ENCODE peak calls at places on chromosomes 7 and 10, in six cellular contexts. One of them, this sample, is unnamed.

GRCh38 chr10:510415-510881 is 179.0 kb downstream of the DIP2C start:
- DNase-seq in SK-N-SH: no peak
- DNase-seq in HCT116: no peak
- DNase-seq in K562: no peak
- DNase-seq in T47D: no peak
- DNase-seq in HepG2: no peak
- DNase-seq in this sample: no peak

GRCh38 chr7:5436003-5436678 is 12.5 kb upstream of the TNRC18 start:
- DNase-seq in T47D: no peak
- DNase-seq in HCT116: no peak
- DNase-seq in K562: no peak
- DNase-seq in HepG2: no peak
- DNase-seq in SK-N-SH: no peak
- DNase-seq in this sample: no peak

GRCh38 chr10:16867556-16867955 is 50.3 kb upstream of the RSU1 start:
- DNase-seq in SK-N-SH: no peak
- DNase-seq in T47D: no peak
- DNase-seq in HCT116: peak; percentile 19
- DNase-seq in HepG2: no peak
- DNase-seq in K562: no peak
- DNase-seq in this sample: no peak

GRCh38 chr7:43583424-43584199 is 704 bp downstream of the STK17A start:
- DNase-seq in K562: peak; percentile 75
- DNase-seq in T47D: no peak
- DNase-seq in HepG2: peak; percentile 25
- DNase-seq in HCT116: no peak
- DNase-seq in SK-N-SH: peak; percentile 76
- DNase-seq in this sample: no peak

GRCh38 chr10:130423455-130424305 is 287.5 kb downstream of the GLRX3 start:
- DNase-seq in K562: no peak
- DNase-seq in SK-N-SH: no peak
- DNase-seq in HepG2: no peak
- DNase-seq in T47D: no peak
- DNase-seq in HCT116: no peak
- DNase-seq in this sample: no peak

GRCh38 chr10:79111427-79111826 is 42.7 kb downstream of the ZMIZ1 start:
- DNase-seq in HCT116: no peak
- DNase-seq in K562: no peak
- DNase-seq in T47D: no peak
- DNase-seq in HepG2: peak; percentile 61
- DNase-seq in SK-N-SH: no peak
- DNase-seq in this sample: no peak

GRCh38 chr10:3534433-3534832 is 250.6 kb downstream of the KLF6 start:
- DNase-seq in K562: no peak
- DNase-seq in SK-N-SH: no peak
- DNase-seq in HepG2: no peak
- DNase-seq in HCT116: no peak
- DNase-seq in T47D: no peak
- DNase-seq in this sample: no peak

GRCh38 chr10:12791728-12792127 is 209.8 kb downstream of the CCDC3 start:
- DNase-seq in HepG2: no peak
- DNase-seq in T47D: no peak
- DNase-seq in SK-N-SH: no peak
- DNase-seq in HCT116: no peak
- DNase-seq in K562: no peak
- DNase-seq in this sample: no peak

GRCh38 chr7:18941197-18941596 is 176.2 kb downstream of the TWIST1 start:
- DNase-seq in HCT116: no peak
- DNase-seq in T47D: no peak
- DNase-seq in HepG2: no peak
- DNase-seq in SK-N-SH: no peak
- DNase-seq in K562: no peak
- DNase-seq in this sample: no peak

GRCh38 chr7:134856692-134857091 is 77.3 kb downstream of the CALD1 start:
- DNase-seq in HepG2: no peak
- DNase-seq in HCT116: no peak
- DNase-seq in T47D: no peak
- DNase-seq in K562: no peak
- DNase-seq in SK-N-SH: no peak
- DNase-seq in this sample: no peak

GRCh38 chr10:986137-986825 is 2.0 kb upstream of the GTPBP4 start:
- DNase-seq in SK-N-SH: no peak
- DNase-seq in K562: peak; percentile 58
- DNase-seq in HepG2: no peak
- DNase-seq in T47D: no peak
- DNase-seq in HCT116: no peak
- DNase-seq in this sample: no peak

GRCh38 chr10:33143160-33143728 is 185.2 kb upstream of the ITGB1 start:
- DNase-seq in HCT116: no peak
- DNase-seq in K562: no peak
- DNase-seq in SK-N-SH: no peak
- DNase-seq in HepG2: peak; percentile 42
- DNase-seq in T47D: no peak
- DNase-seq in this sample: no peak

GRCh38 chr10:74937446-74937935 is 111.1 kb downstream of the KAT6B start:
- DNase-seq in HepG2: peak; percentile 48
- DNase-seq in K562: no peak
- DNase-seq in SK-N-SH: no peak
- DNase-seq in T47D: no peak
- DNase-seq in HCT116: no peak
- DNase-seq in this sample: no peak

GRCh38 chr7:69994907-69995542 is 396.8 kb downstream of the AUTS2 start:
- DNase-seq in K562: no peak
- DNase-seq in T47D: peak; percentile 27
- DNase-seq in SK-N-SH: no peak
- DNase-seq in HepG2: no peak
- DNase-seq in HCT116: no peak
- DNase-seq in this sample: no peak

GRCh38 chr7:116361767-116362166 is 137.8 kb upstream of the CAV2 start:
- DNase-seq in HCT116: no peak
- DNase-seq in SK-N-SH: no peak
- DNase-seq in K562: no peak
- DNase-seq in T47D: no peak
- DNase-seq in HepG2: no peak
- DNase-seq in this sample: no peak

GRCh38 chr7:45606050-45606449 is 31.9 kb downstream of the ADCY1 start:
- DNase-seq in HepG2: no peak
- DNase-seq in K562: no peak
- DNase-seq in T47D: no peak
- DNase-seq in HCT116: no peak
- DNase-seq in SK-N-SH: no peak
- DNase-seq in this sample: no peak

GRCh38 chr7:74006451-74007259 is 21.3 kb upstream of the ELN start:
- DNase-seq in HCT116: no peak
- DNase-seq in HepG2: no peak
- DNase-seq in K562: no peak
- DNase-seq in SK-N-SH: peak; percentile 76
- DNase-seq in T47D: no peak
- DNase-seq in this sample: no peak

DNA sequence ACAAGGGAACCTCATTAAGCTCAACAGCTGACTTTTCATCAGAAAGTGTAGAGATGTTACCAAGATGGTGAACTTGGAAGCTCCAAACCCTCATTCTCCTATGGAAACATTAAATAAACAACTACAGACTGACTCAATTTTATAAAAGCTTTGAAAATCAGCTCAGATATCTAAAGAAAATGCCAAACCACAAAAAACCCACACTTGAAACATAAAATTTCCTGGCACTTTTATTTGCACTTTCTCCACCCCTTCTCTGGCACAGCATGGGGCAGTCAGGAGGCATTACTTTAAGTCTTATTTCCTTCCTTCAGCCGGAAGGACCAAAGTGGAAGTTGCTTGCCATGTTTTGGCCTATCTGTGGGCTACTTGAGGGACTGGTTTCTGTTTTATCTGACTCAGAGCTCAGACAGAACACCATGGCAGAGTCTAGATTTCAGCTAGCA is 114.7 kb downstream of the ODAD2 start:
- DNase-seq in HepG2: no peak
- DNase-seq in SK-N-SH: no peak
- DNase-seq in HCT116: no peak
- DNase-seq in T47D: no peak
- DNase-seq in K562: no peak
- DNase-seq in this sample: no peak
- TF ChIP-seq JUND in HepG2: no peak
- TF ChIP-seq JUND in SK-N-SH: no peak
- TF ChIP-seq JUND in HCT116: no peak
- TF ChIP-seq JUND in T47D: no peak
- TF ChIP-seq JUND in K562: no peak
- TF ChIP-seq JUND in this sample: no peak

DNA sequence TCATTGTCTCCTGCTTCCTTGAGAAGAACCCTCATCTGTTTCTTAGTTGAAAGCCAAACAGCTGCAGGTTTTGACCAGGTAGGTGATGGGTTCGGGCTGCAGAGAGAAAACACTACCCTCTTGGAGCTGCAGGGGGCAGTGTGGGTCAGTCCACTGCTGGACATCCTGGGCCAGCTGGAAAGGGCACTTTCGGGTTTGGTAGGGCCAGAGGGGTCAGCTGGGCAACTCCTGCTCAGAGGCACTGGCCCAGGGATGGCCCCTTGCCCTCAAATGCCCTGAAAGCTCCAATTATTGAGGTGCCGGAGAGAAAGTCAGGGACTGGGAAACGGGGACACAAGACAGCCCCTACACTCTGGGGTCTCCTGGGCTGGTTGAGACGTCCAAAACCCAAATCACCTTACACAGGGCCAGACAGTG is 90.7 kb downstream of the MKI67 start:
- DNase-seq in T47D: peak; percentile 13
- DNase-seq in HCT116: peak; percentile 21
- DNase-seq in SK-N-SH: peak; percentile 70
- DNase-seq in K562: peak; percentile 23
- DNase-seq in HepG2: no peak
- DNase-seq in this sample: no peak
- TF ChIP-seq JUND in T47D: no peak
- TF ChIP-seq JUND in HCT116: no peak
- TF ChIP-seq JUND in SK-N-SH: no peak
- TF ChIP-seq JUND in K562: no peak
- TF ChIP-seq JUND in HepG2: no peak
- TF ChIP-seq JUND in this sample: no peak

GRCh38 chr7:26681819-26682418 is 182.5 kb downstream of the SKAP2 start:
- DNase-seq in SK-N-SH: peak; percentile 23
- DNase-seq in T47D: no peak
- DNase-seq in HepG2: no peak
- DNase-seq in HCT116: no peak
- DNase-seq in K562: peak; percentile 22
- DNase-seq in this sample: no peak
- TF ChIP-seq JUND in SK-N-SH: no peak
- TF ChIP-seq JUND in T47D: no peak
- TF ChIP-seq JUND in HepG2: no peak
- TF ChIP-seq JUND in HCT116: no peak
- TF ChIP-seq JUND in K562: no peak
- TF ChIP-seq JUND in this sample: no peak

DNA sequence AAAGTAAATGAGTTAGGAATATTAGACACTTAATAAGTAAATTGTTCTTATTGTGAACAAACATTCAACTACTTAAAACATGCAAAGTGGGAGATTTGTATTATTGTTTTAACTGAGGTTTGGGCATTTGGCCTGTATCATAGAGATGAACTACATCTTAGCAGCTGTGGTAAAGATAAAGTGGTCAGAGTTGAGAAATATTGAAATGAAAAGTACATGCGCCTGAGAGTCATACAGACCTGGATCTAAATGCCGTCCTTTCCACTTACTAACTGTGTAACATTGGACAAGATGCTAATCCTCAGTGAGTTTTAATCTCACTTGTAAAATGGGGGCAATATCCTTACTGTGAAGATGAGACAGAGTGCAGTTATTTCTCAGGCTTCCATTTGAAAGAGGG is 74.5 kb downstream of the KMT2E start:
- DNase-seq in K562: no peak
- DNase-seq in HepG2: no peak
- DNase-seq in SK-N-SH: no peak
- DNase-seq in HCT116: no peak
- DNase-seq in T47D: no peak
- DNase-seq in this sample: no peak
- TF ChIP-seq JUND in K562: no peak
- TF ChIP-seq JUND in HepG2: no peak
- TF ChIP-seq JUND in SK-N-SH: no peak
- TF ChIP-seq JUND in HCT116: no peak
- TF ChIP-seq JUND in T47D: no peak
- TF ChIP-seq JUND in this sample: no peak